ENCODE peak calls at places on chromosome 11, in eight cellular contexts. C, F, L, Q, A, X, Z and P are unnamed samples.

GRCh38 chr11:28815110-28815509 is 706.9 kb downstream of the METTL15 start:
- DNase-seq in C (no peak), F (no peak), L (no peak), Q (no peak), A (no peak), X (no peak), Z (no peak), P (no peak)

GRCh38 chr11:44564653-44565007 is 833 bp upstream of the CD82 start:
- DNase-seq in C (peak; percentile 88), F (no peak), L (no peak), Q (no peak), A (peak; percentile 91), X (peak; percentile 84), Z (peak; percentile 57), P (no peak)

GRCh38 chr11:23959466-23959865 is 537.4 kb upstream of the LUZP2 start:
- DNase-seq in C (no peak), F (no peak), L (no peak), Q (no peak), A (no peak), X (no peak), Z (no peak), P (no peak)

GRCh38 chr11:10778217-10778970 is 27.3 kb downstream of the CTR9 start:
- DNase-seq in C (no peak), F (no peak), L (no peak), Q (no peak), A (peak; percentile 77), X (peak; percentile 80), Z (peak; percentile 81), P (no peak)

GRCh38 chr11:102225689-102226562 is 91.4 kb upstream of the BIRC3 start:
- DNase-seq in C (no peak), F (no peak), L (no peak), Q (no peak), A (peak; percentile 86), X (peak; percentile 88), Z (no peak), P (no peak)

GRCh38 chr11:84685149-84685548 is 942.0 kb downstream of the DLG2 start:
- DNase-seq in C (no peak), F (no peak), L (no peak), Q (no peak), A (no peak), X (no peak), Z (no peak), P (no peak)

GRCh38 chr11:133943950-133944698 is 12.6 kb downstream of the IGSF9B start:
- DNase-seq in C (no peak), F (no peak), L (no peak), Q (no peak), A (no peak), X (no peak), Z (no peak), P (no peak)

GRCh38 chr11:92342886-92343285 is 118.3 kb downstream of the FAT3 start:
- DNase-seq in C (no peak), F (no peak), L (no peak), Q (no peak), A (peak; percentile 1), X (no peak), Z (no peak), P (no peak)

GRCh38 chr11:12216100-12216499 is 105.7 kb downstream of the MICAL2 start:
- DNase-seq in C (no peak), F (no peak), L (no peak), Q (no peak), A (no peak), X (no peak), Z (no peak), P (no peak)

GRCh38 chr11:6116638-6117037 is 9.2 kb downstream of the OR56B4 start:
- DNase-seq in C (no peak), F (no peak), L (no peak), Q (no peak), A (no peak), X (no peak), Z (no peak), P (no peak)

GRCh38 chr11:65378208-65378927 is 4.1 kb downstream of the SLC25A45 start:
- DNase-seq in C (peak; percentile 46), F (no peak), L (no peak), Q (no peak), A (no peak), X (no peak), Z (no peak), P (peak; percentile 75)

GRCh38 chr11:113351490-113351889 is 36.1 kb upstream of the ANKK1 start:
- DNase-seq in C (no peak), F (no peak), L (no peak), Q (no peak), A (peak; percentile 35), X (peak; percentile 62), Z (no peak), P (no peak)

GRCh38 chr11:112570335-112570734 is 309.7 kb upstream of the PLET1 start:
- DNase-seq in C (no peak), F (no peak), L (no peak), Q (no peak), A (no peak), X (no peak), Z (no peak), P (no peak)

GRCh38 chr11:117471776-117472175 is 144.1 kb downstream of the CEP164 start:
- DNase-seq in C (no peak), F (no peak), L (no peak), Q (no peak), A (no peak), X (no peak), Z (no peak), P (no peak)

GRCh38 chr11:117818036-117818858 is 6.3 kb downstream of the FXYD2 start:
- DNase-seq in C (no peak), F (peak; percentile 79), L (peak; percentile 60), Q (no peak), A (peak; percentile 20), X (peak; percentile 53), Z (no peak), P (no peak)

GRCh38 chr11:2261436-2262230 is 8.8 kb downstream of the ASCL2 start:
- DNase-seq in C (no peak), F (no peak), L (no peak), Q (no peak), A (no peak), X (no peak), Z (no peak), P (no peak)

DNA sequence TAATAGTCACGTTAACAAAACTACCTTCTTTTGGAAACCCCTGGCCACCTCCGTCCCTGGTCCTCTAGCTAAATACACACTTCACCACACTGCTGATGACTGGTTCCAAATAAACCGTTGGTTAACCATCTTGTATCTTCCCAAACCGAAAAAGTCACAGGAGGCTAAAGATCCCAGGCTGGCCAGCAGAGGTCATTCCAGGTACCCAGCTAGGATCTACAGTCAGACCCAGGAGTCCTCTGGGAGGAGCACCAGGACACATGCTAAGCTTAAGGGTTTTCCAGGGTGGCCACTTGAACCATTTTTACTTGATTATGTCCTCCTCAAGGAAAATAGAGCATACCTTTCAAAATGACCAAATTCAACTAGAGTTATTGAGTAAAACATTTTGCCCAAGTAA is 103.2 kb downstream of the ETS1 start:
- DNase-seq in C (no peak), F (no peak), L (no peak), Q (no peak), A (no peak), X (no peak), Z (no peak), P (peak; percentile 33)
- TF ChIP-seq CTCF in C (peak; percentile 35), F (peak; percentile 24), L (peak; percentile 18), Q (peak; percentile 35), A (no peak), X (no peak), Z (peak; percentile 22), P (peak; percentile 53)

DNA sequence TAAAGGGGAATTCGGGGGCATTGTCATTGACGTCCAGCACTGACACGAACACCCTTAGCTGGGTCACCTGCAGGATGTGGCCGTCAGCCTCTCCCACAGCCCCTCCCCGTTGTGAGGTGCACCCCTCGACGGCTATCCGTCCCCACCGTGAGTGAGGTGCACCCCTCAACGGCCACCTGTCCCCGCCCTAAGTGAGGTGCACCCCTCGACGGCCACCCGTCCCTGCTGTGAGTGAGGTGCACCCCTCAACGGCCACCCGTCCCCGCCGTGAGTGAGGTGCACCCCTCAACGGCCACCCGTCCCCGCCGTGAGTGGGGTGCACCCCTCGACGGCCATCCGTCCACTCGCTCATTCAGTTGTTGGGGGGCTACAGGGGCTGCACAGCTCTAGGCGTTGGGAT is 2.9 kb downstream of the CDHR5 start:
- DNase-seq in C (no peak), F (no peak), L (no peak), Q (no peak), A (no peak), X (no peak), Z (no peak), P (no peak)
- TF ChIP-seq CTCF in C (no peak), F (no peak), L (no peak), Q (no peak), A (no peak), X (no peak), Z (no peak), P (no peak)

DNA sequence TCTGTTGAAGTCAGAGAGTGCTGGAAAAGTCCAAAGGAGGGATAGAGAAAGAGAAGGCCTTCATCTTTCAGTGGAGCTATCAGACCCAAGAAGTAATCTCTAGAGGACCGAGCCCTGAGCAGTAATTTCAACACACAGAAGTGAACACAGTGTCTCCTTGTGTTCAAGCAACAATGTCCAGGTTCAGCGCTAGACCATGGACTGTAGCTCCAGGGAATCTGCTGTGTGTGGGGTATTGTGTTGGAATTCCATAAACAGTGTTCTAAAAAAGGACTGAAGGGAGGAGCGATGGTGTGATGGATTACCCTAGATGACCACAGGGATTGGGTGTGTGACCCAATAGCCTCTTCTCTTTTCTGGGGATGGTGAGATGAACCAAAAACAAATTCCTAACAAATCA is 165.9 kb downstream of the BLID start:
- DNase-seq in C (no peak), F (no peak), L (no peak), Q (no peak), A (no peak), X (no peak), Z (no peak), P (no peak)
- TF ChIP-seq CTCF in C (no peak), F (no peak), L (no peak), Q (no peak), A (no peak), X (no peak), Z (no peak), P (no peak)

GRCh38 chr11:94599510-94599909 is 32.3 kb downstream of the PIWIL4 start:
- DNase-seq in C (no peak), F (no peak), L (no peak), Q (no peak), A (no peak), X (no peak), Z (no peak), P (no peak)

GRCh38 chr11:94595061-94595460 is 27.9 kb downstream of the PIWIL4 start:
- DNase-seq in C (no peak), F (no peak), L (peak; percentile 33), Q (no peak), A (no peak), X (no peak), Z (no peak), P (no peak)

GRCh38 chr11:94593030-94593429 is 25.9 kb downstream of the PIWIL4 start:
- DNase-seq in C (no peak), F (peak; percentile 24), L (no peak), Q (no peak), A (no peak), X (peak; percentile 22), Z (no peak), P (no peak)

GRCh38 chr11:94602430-94603372 is 35.5 kb downstream of the PIWIL4 start:
- DNase-seq in C (peak; percentile 74), F (peak; percentile 42), L (peak; percentile 52), Q (no peak), A (peak; percentile 75), X (peak; percentile 81), Z (no peak), P (peak; percentile 58)

DNA sequence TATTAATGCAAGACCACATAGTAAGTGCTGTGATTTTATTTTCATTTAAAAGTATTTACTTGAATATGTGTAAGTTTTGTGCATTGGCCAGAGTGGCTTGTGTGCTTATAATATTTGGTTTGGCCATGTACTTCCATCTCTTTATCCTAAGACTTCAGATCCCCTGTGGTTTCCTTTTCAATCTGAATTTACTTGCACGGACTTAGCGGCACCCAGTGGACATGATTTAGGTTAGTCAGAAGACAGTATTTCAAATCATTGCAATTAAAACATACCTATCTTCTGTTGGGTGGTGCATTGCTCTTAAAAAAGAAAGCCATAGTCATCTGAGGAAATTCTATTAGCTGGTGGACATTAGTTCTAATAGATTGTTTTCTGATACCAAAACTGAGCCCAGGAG is 30.7 kb downstream of the PIWIL4 start:
- DNase-seq in C (no peak), F (no peak), L (no peak), Q (no peak), A (peak; percentile 35), X (peak; percentile 28), Z (no peak), P (no peak)
- TF ChIP-seq CTCF in C (no peak), F (peak; percentile 11), L (no peak), Q (no peak), A (no peak), X (peak; percentile 1), Z (no peak), P (peak; percentile 20)